ENCODE peak calls at places on chromosome 7, in seven cellular contexts. P is Peyer's patch, I is sigmoid colon, J is spleen, C is body of pancreas, O is uterus, T is adrenal gland. B is an unnamed sample.

GRCh38 chr7:84191842-84192241 is 2.7 kb downstream of the SEMA3A start:
- DNase-seq in P (no peak), I (no peak), J (no peak), C (no peak), O (no peak), T (no peak), B (no peak)

GRCh38 chr7:19262794-19263193 is 117.6 kb upstream of the FERD3L start:
- DNase-seq in P (no peak), I (no peak), J (no peak), C (no peak), O (no peak), T (no peak), B (no peak)

GRCh38 chr7:86760236-86760635 is 116.5 kb downstream of the GRM3 start:
- DNase-seq in P (no peak), I (no peak), J (no peak), C (no peak), O (no peak), T (no peak), B (no peak)

GRCh38 chr7:67918158-67918557 is 921.5 kb downstream of the TYW1 start:
- DNase-seq in P (no peak), I (no peak), J (no peak), C (no peak), O (no peak), T (no peak), B (no peak)

GRCh38 chr7:5827755-5828154 is 46.3 kb upstream of the RNF216 start:
- DNase-seq in P (no peak), I (no peak), J (peak), C (peak), O (no peak), T (no peak), B (no peak)

GRCh38 chr7:102251531-102252372 is 34.9 kb upstream of the SH2B2 start:
- DNase-seq in P (no peak), I (no peak), J (no peak), C (no peak), O (no peak), T (no peak), B (no peak)

GRCh38 chr7:259751-260405 is 30.1 kb upstream of the FOXL3 start:
- DNase-seq in P (no peak), I (no peak), J (peak), C (peak), O (no peak), T (no peak), B (no peak)

GRCh38 chr7:92739091-92739490 is 97.3 kb downstream of the CDK6 start:
- DNase-seq in P (no peak), I (no peak), J (no peak), C (no peak), O (no peak), T (no peak), B (no peak)

GRCh38 chr7:156640257-156640948 is at the start of gene RNF32:
- DNase-seq in P (peak), I (peak), J (peak), C (peak), O (peak), T (peak), B (no peak)

GRCh38 chr7:134684165-134684564 is 37.5 kb downstream of the BPGM start:
- DNase-seq in P (no peak), I (no peak), J (no peak), C (no peak), O (no peak), T (no peak), B (no peak)

GRCh38 chr7:158431941-158432347 is 155.7 kb downstream of the PTPRN2 start:
- DNase-seq in P (no peak), I (peak), J (no peak), C (peak), O (peak), T (peak), B (peak)

GRCh38 chr7:106419455-106420182 is 134.8 kb upstream of the NAMPT start:
- DNase-seq in P (no peak), I (no peak), J (no peak), C (no peak), O (no peak), T (no peak), B (no peak)

GRCh38 chr7:82631998-82632397 is 188.4 kb upstream of the CACNA2D1 start:
- DNase-seq in P (no peak), I (no peak), J (no peak), C (no peak), O (no peak), T (no peak), B (no peak)

GRCh38 chr7:81114682-81115081 is 195.8 kb upstream of the SEMA3C start:
- DNase-seq in P (no peak), I (no peak), J (no peak), C (no peak), O (no peak), T (no peak), B (no peak)

GRCh38 chr7:5523052-5523711 is 99.5 kb upstream of the TNRC18 start:
- DNase-seq in P (no peak), I (peak), J (no peak), C (peak), O (no peak), T (no peak), B (peak)

GRCh38 chr7:7795736-7796135 is 77.3 kb upstream of the RPA3 start:
- DNase-seq in P (no peak), I (no peak), J (no peak), C (no peak), O (no peak), T (no peak), B (peak)

GRCh38 chr7:13551503-13551902 is 438.0 kb downstream of the ETV1 start:
- DNase-seq in P (no peak), I (no peak), J (no peak), C (no peak), O (no peak), T (no peak), B (no peak)

GRCh38 chr7:18276380-18276779 is 219.2 kb upstream of the HDAC9 start:
- DNase-seq in P (no peak), I (no peak), J (no peak), C (no peak), O (no peak), T (no peak), B (no peak)

GRCh38 chr7:74283858-74284447 is 5.3 kb upstream of the CLIP2 start:
- DNase-seq in P (no peak), I (no peak), J (no peak), C (no peak), O (no peak), T (no peak), B (no peak)

GRCh38 chr7:21128418-21128817 is 299.5 kb upstream of the SP4 start:
- DNase-seq in P (no peak), I (no peak), J (no peak), C (no peak), O (no peak), T (peak), B (no peak)

GRCh38 chr7:91852263-91852741 is 28.2 kb downstream of the MTERF1 start:
- DNase-seq in P (no peak), I (no peak), J (no peak), C (no peak), O (no peak), T (no peak), B (no peak)

GRCh38 chr7:57308631-57309408 is 141.2 kb upstream of the ZNF716 start:
- DNase-seq in P (no peak), I (no peak), J (no peak), C (no peak), O (no peak), T (peak), B (no peak)

GRCh38 chr7:139345042-139345441 is 3.9 kb downstream of the FMC1 start:
- DNase-seq in P (no peak), I (no peak), J (no peak), C (no peak), O (no peak), T (no peak), B (no peak)

GRCh38 chr7:85972504-85973141 is 671.1 kb upstream of the GRM3 start:
- DNase-seq in P (no peak), I (peak), J (no peak), C (no peak), O (no peak), T (no peak), B (no peak)

GRCh38 chr7:147438216-147438615 is 1152.3 kb upstream of the C7orf33 start:
- DNase-seq in P (no peak), I (no peak), J (no peak), C (no peak), O (no peak), T (no peak), B (no peak)

GRCh38 chr7:65371468-65371867 is 2.2 kb upstream of the ZNF92 start:
- DNase-seq in P (no peak), I (no peak), J (no peak), C (peak), O (no peak), T (peak), B (no peak)

GRCh38 chr7:128153436-128153835 is 87.6 kb upstream of the LEP start:
- DNase-seq in P (no peak), I (no peak), J (peak), C (no peak), O (no peak), T (no peak), B (no peak)

GRCh38 chr7:157425761-157426160 is 89.0 kb downstream of the DNAJB6 start:
- DNase-seq in P (no peak), I (no peak), J (peak), C (no peak), O (no peak), T (no peak), B (no peak)

GRCh38 chr7:130275826-130276291 is 9.2 kb downstream of the CPA2 start:
- DNase-seq in P (no peak), I (no peak), J (no peak), C (no peak), O (no peak), T (no peak), B (no peak)

GRCh38 chr7:95824586-95824985 is 52.2 kb downstream of the DYNC1I1 start:
- DNase-seq in P (no peak), I (no peak), J (no peak), C (no peak), O (no peak), T (no peak), B (no peak)

GRCh38 chr7:123594813-123595241 is 6.8 kb upstream of the ASB15 start:
- DNase-seq in P (no peak), I (no peak), J (peak), C (no peak), O (no peak), T (no peak), B (no peak)

GRCh38 chr7:134420509-134421125 is 38.3 kb downstream of the AKR1B1 start:
- DNase-seq in P (no peak), I (no peak), J (no peak), C (peak), O (no peak), T (peak), B (peak)

GRCh38 chr7:47528471-47528870 is 53.4 kb downstream of the TNS3 start:
- DNase-seq in P (no peak), I (no peak), J (no peak), C (no peak), O (no peak), T (no peak), B (no peak)

GRCh38 chr7:92425311-92425947 is 21.9 kb upstream of the GATAD1 start:
- DNase-seq in P (no peak), I (no peak), J (no peak), C (peak), O (no peak), T (no peak), B (no peak)

GRCh38 chr7:15720849-15721471 is 34.5 kb upstream of the MEOX2 start:
- DNase-seq in P (no peak), I (peak), J (no peak), C (peak), O (peak), T (no peak), B (peak)

GRCh38 chr7:23106801-23107713 is 1.5 kb downstream of the KLHL7 start:
- DNase-seq in P (no peak), I (no peak), J (no peak), C (no peak), O (no peak), T (no peak), B (no peak)

DNA sequence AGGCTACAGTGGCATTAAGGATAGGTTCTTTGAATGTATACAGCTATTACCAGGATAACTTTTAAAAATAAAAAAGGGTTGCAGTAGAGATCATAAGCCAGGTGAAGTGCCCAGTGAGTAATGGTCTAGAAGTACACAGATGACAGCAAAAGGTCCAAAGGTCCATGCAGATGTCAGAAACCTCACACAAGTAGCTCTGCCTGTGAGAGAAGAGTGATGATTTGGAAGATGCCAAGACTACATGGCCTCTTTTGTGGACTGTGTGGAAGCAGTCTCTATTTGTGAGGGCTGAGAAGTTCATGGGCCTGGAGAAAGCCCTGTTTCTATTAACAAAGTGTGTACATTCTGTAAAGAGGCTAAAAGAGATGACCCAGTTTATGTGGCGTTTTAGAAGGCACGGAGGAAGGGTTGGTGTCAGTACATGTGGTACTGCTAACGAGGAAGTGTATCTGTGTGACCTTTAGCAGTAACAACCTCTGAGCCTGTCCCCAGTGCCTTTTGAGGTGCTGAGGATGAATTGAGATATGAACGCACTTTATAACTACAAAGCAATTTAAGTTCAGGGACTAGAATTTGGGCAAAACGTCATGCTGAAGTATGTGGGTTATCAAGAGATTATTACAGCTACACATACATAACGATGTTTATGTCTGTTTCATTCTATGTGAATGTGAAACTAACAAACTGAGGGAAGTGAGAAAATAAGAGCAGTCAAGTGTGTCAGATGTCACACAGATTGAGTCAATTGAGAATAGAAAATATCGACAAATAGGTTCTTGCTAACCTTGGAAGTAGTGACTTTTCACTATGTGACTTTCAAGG is 7.6 kb downstream of the CYCS start:
- DNase-seq in P (peak), I (no peak), J (no peak), C (no peak), O (no peak), T (no peak), B (no peak)
- TF ChIP-seq POLR2A in P (no peak), I (peak), J (no peak), C (no peak), O (no peak), T (no peak), B (no peak)

DNA sequence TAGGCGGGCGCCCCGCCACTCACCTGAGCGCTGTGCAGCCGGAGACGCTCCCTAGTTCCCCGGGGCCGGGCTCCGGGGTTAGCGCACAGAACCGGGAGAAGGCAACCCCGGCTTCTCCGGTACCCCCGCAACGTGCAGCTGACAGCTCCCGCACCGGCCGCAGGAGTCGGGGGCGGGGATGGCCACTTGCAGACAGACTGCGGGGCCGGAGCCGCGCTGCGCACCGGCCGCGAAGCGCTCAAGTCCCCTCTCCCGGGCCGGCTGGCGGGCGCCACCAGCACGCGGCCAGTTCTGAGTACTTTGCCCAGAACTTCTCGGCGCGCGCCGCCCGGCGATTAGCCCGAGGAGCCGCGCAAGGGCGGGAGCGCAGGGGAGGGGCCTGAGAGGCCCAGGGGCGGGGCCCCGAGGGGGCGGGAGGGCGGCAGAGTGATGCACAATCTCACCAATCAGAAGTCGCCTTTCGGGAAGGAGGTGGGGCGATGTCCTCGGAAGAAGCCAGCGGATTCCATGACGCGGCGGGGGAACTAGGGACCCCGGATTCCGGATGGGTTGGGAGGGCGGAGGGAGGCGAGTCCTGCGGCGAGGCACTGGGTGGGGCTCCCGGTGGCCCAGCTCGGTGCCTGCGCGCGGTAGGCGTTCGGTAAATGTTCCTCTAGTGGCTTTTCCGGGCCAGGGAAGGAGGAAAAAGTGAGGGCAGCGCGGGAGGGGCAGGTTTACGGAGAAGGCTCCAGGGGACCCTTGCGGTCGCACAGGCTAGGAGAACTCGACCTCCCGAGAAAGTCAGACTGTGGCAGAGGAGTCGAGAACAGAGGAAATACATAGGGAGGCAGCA is at the start of gene OSBPL3:
- DNase-seq in P (peak), I (peak), J (peak), C (peak), O (peak), T (peak), B (peak)
- TF ChIP-seq POLR2A in P (peak), I (peak), J (peak), C (peak), O (peak), T (no peak), B (peak)

GRCh38 chr7:150959739-150960734 is 18.1 kb downstream of the KCNH2 start:
- DNase-seq in P (no peak), I (no peak), J (no peak), C (no peak), O (no peak), T (no peak), B (no peak)
- TF ChIP-seq POLR2A in P (no peak), I (no peak), J (no peak), C (no peak), O (no peak), T (no peak), B (no peak)

GRCh38 chr7:116953727-116954442 is 584 bp downstream of the ST7 start:
- DNase-seq in P (no peak), I (peak), J (peak), C (peak), O (peak), T (peak), B (peak)

GRCh38 chr7:116951366-116952292 is 1.7 kb upstream of the ST7 start:
- DNase-seq in P (no peak), I (no peak), J (no peak), C (no peak), O (no peak), T (no peak), B (no peak)

GRCh38 chr7:116952640-116953371 is 495 bp upstream of the ST7 start:
- DNase-seq in P (peak), I (peak), J (no peak), C (peak), O (no peak), T (no peak), B (no peak)

GRCh38 chr7:116954443-116954838 is 1.1 kb downstream of the ST7 start:
- DNase-seq in P (peak), I (no peak), J (no peak), C (no peak), O (no peak), T (no peak), B (no peak)

DNA sequence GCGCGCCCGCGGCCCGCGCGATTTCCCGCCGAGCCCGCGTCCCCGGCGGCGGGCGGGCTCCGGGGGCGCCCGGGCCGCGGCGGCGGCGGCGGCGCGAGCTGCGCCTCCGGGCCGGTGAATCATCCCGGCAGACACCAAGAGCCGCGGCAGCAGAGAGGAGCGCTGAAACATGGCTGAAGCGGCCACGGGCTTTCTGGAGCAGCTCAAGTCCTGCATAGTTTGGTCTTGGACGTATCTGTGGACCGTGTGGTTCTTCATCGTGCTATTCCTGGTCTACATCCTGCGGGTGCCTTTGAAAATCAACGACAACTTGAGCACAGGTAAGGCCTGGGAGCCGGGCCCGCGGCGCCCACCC is at the start of gene ST7:
- DNase-seq in P (peak), I (peak), J (peak), C (peak), O (peak), T (peak), B (peak)
- TF ChIP-seq POLR2A in P (peak), I (no peak), J (no peak), C (peak), O (no peak), T (no peak), B (peak)

GRCh38 chr7:100887186-100887954 is 2.1 kb downstream of the UFSP1 start:
- DNase-seq in P (peak), I (no peak), J (peak), C (no peak), O (no peak), T (no peak), B (no peak)
- TF ChIP-seq POLR2A in P (no peak), I (no peak), J (no peak), C (no peak), O (no peak), T (no peak), B (no peak)

GRCh38 chr7:44985900-44986217 is 7.0 kb upstream of the MYO1G start:
- DNase-seq in P (no peak), I (no peak), J (no peak), C (no peak), O (no peak), T (no peak), B (no peak)

GRCh38 chr7:44983742-44984477 is 5.1 kb upstream of the MYO1G start:
- DNase-seq in P (no peak), I (no peak), J (peak), C (no peak), O (no peak), T (no peak), B (no peak)

GRCh38 chr7:44985033-44985695 is 6.3 kb upstream of the MYO1G start:
- DNase-seq in P (no peak), I (no peak), J (peak), C (no peak), O (no peak), T (no peak), B (no peak)

GRCh38 chr7:44982970-44983369 is 4.2 kb upstream of the MYO1G start:
- DNase-seq in P (no peak), I (no peak), J (peak), C (no peak), O (no peak), T (no peak), B (no peak)

DNA sequence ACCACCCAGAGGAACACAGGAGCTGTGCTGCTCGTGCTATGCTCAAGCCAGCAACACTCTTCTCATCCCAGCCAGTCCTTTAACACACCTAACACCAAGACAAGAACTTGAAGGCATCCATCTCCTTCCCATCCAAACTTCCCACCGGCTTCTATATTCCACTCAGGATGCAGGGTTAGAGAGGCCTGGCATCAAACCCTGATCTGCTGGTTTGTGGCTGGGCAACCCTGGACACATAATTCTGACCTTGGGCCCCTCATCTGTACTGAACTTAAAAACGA is 5.6 kb upstream of the MYO1G start:
- DNase-seq in P (no peak), I (no peak), J (no peak), C (no peak), O (no peak), T (no peak), B (no peak)
- TF ChIP-seq POLR2A in P (no peak), I (no peak), J (no peak), C (no peak), O (no peak), T (no peak), B (no peak)

B was measured in H54.